ENCODE peak calls at places on chromosomes 1 and 21, in eight cellular contexts. J, B, S, T, R, Q, A and M are unnamed samples.

GRCh38 chr1:206117151-206117948 is at the start of gene AVPR1B:
- DNase-seq in J (peak; percentile 38), B (no peak), S (peak; percentile 5), T (no peak), R (no peak), Q (no peak), A (peak; percentile 29), M (peak; percentile 26)

GRCh38 chr1:70685300-70686286 is 274.5 kb downstream of the CTH start:
- DNase-seq in J (no peak), B (peak; percentile 7), S (peak; percentile 1), T (no peak), R (peak; percentile 16), Q (peak; percentile 61), A (peak; percentile 36), M (peak; percentile 7)

GRCh38 chr1:161096514-161096913 is 1.6 kb upstream of the KLHDC9 start:
- DNase-seq in J (no peak), B (no peak), S (no peak), T (no peak), R (peak; percentile 30), Q (no peak), A (no peak), M (no peak)

GRCh38 chr1:205630241-205630640 is 1.6 kb downstream of the ELK4 start:
- DNase-seq in J (no peak), B (no peak), S (no peak), T (no peak), R (no peak), Q (no peak), A (no peak), M (no peak)

GRCh38 chr1:150262388-150263320 is 5.1 kb downstream of the CA14 start:
- DNase-seq in J (no peak), B (no peak), S (no peak), T (no peak), R (no peak), Q (no peak), A (no peak), M (no peak)

GRCh38 chr1:237851209-237851845 is 39.4 kb downstream of the ZP4 start:
- DNase-seq in J (no peak), B (no peak), S (no peak), T (no peak), R (no peak), Q (peak; percentile 78), A (peak; percentile 24), M (no peak)

GRCh38 chr1:56968878-56969495 is 3.2 kb upstream of the C8B start:
- DNase-seq in J (no peak), B (no peak), S (no peak), T (no peak), R (no peak), Q (no peak), A (no peak), M (no peak)

GRCh38 chr1:112710159-112710558 is 3.2 kb upstream of the RHOC start:
- DNase-seq in J (no peak), B (no peak), S (no peak), T (no peak), R (no peak), Q (no peak), A (no peak), M (no peak)

GRCh38 chr1:156414440-156415064 is 45.5 kb downstream of the RHBG start:
- DNase-seq in J (no peak), B (no peak), S (no peak), T (no peak), R (no peak), Q (no peak), A (peak; percentile 27), M (no peak)

GRCh38 chr1:225848044-225848955 is 33.9 kb downstream of the TMEM63A start:
- DNase-seq in J (no peak), B (no peak), S (no peak), T (no peak), R (no peak), Q (peak; percentile 93), A (no peak), M (peak; percentile 41)

GRCh38 chr21:36533468-36533848 is 53.5 kb upstream of the CLDN14 start:
- DNase-seq in J (no peak), B (no peak), S (no peak), T (no peak), R (no peak), Q (no peak), A (no peak), M (no peak)

GRCh38 chr1:92874987-92875386 is 43.1 kb downstream of the RPL5 start:
- DNase-seq in J (no peak), B (no peak), S (no peak), T (no peak), R (no peak), Q (no peak), A (no peak), M (no peak)

GRCh38 chr1:6121651-6122370 is 58.3 kb downstream of the CHD5 start:
- DNase-seq in J (no peak), B (no peak), S (no peak), T (no peak), R (no peak), Q (no peak), A (no peak), M (no peak)

GRCh38 chr21:32844653-32845443 is 73.3 kb upstream of the PAXBP1 start:
- DNase-seq in J (no peak), B (no peak), S (no peak), T (no peak), R (no peak), Q (no peak), A (no peak), M (no peak)

GRCh38 chr1:96234299-96234698 is 487.3 kb upstream of the PTBP2 start:
- DNase-seq in J (peak; percentile 84), B (no peak), S (no peak), T (no peak), R (peak; percentile 15), Q (no peak), A (no peak), M (no peak)

GRCh38 chr1:9651565-9652378 is at the start of gene PIK3CD:
- DNase-seq in J (no peak), B (no peak), S (no peak), T (no peak), R (no peak), Q (no peak), A (peak; percentile 58), M (peak; percentile 54)

GRCh38 chr1:94324168-94324544 is 86.8 kb upstream of the ARHGAP29 start:
- DNase-seq in J (no peak), B (no peak), S (no peak), T (no peak), R (no peak), Q (no peak), A (no peak), M (no peak)

GRCh38 chr1:66168919-66169725 is 364.8 kb upstream of the SGIP1 start:
- DNase-seq in J (no peak), B (no peak), S (no peak), T (no peak), R (no peak), Q (peak; percentile 31), A (no peak), M (no peak)

GRCh38 chr1:184388671-184389292 is 2.0 kb downstream of the C1orf21 start:
- DNase-seq in J (no peak), B (no peak), S (no peak), T (no peak), R (no peak), Q (peak; percentile 7), A (no peak), M (no peak)

GRCh38 chr1:3409737-3410434 is 44.6 kb upstream of the ARHGEF16 start:
- DNase-seq in J (no peak), B (no peak), S (no peak), T (no peak), R (peak; percentile 39), Q (peak; percentile 84), A (no peak), M (no peak)

GRCh38 chr1:207025144-207025880 is 7.2 kb downstream of the C1orf116 start:
- DNase-seq in J (no peak), B (no peak), S (no peak), T (no peak), R (no peak), Q (no peak), A (no peak), M (no peak)

GRCh38 chr1:100249155-100249536 is 488 bp downstream of the DBT start:
- DNase-seq in J (no peak), B (no peak), S (no peak), T (no peak), R (no peak), Q (no peak), A (no peak), M (no peak)

GRCh38 chr1:180542530-180543171 is 16.1 kb upstream of the OVAAL start:
- DNase-seq in J (no peak), B (no peak), S (no peak), T (no peak), R (no peak), Q (peak; percentile 20), A (no peak), M (no peak)

GRCh38 chr1:154614247-154614646 is 6.3 kb upstream of the ADAR start:
- DNase-seq in J (no peak), B (no peak), S (no peak), T (no peak), R (no peak), Q (no peak), A (no peak), M (no peak)

GRCh38 chr1:93804412-93804811 is 74.6 kb downstream of the DNTTIP2 start:
- DNase-seq in J (peak; percentile 34), B (no peak), S (no peak), T (no peak), R (no peak), Q (no peak), A (no peak), M (no peak)

GRCh38 chr1:246483204-246483933 is 23.7 kb downstream of the SMYD3 start:
- DNase-seq in J (no peak), B (no peak), S (no peak), T (no peak), R (no peak), Q (no peak), A (no peak), M (no peak)

GRCh38 chr1:87134061-87134460 is 194.6 kb upstream of the LMO4 start:
- DNase-seq in J (no peak), B (no peak), S (no peak), T (no peak), R (no peak), Q (peak; percentile 85), A (no peak), M (no peak)

GRCh38 chr1:153260473-153260979 is 1.0 kb downstream of the LORICRIN start:
- DNase-seq in J (no peak), B (no peak), S (peak; percentile 2), T (no peak), R (no peak), Q (no peak), A (peak; percentile 9), M (no peak)

GRCh38 chr1:186374313-186375151 is 521 bp downstream of the TPR start:
- DNase-seq in J (no peak), B (no peak), S (no peak), T (no peak), R (no peak), Q (peak; percentile 13), A (peak; percentile 8), M (peak; percentile 9)

GRCh38 chr1:56436912-56437403 is 142.4 kb downstream of the PLPP3 start:
- DNase-seq in J (no peak), B (no peak), S (no peak), T (no peak), R (no peak), Q (peak; percentile 88), A (no peak), M (no peak)

GRCh38 chr1:165162671-165163241 is 193.8 kb downstream of the LMX1A start:
- DNase-seq in J (no peak), B (no peak), S (no peak), T (no peak), R (no peak), Q (peak; percentile 31), A (no peak), M (no peak)

GRCh38 chr1:218462591-218462990 is 117.5 kb downstream of the TGFB2 start:
- DNase-seq in J (no peak), B (no peak), S (no peak), T (no peak), R (no peak), Q (no peak), A (no peak), M (no peak)

GRCh38 chr1:235503333-235504121 is 725 bp downstream of the B3GALNT2 start:
- DNase-seq in J (peak; percentile 73), B (no peak), S (no peak), T (no peak), R (no peak), Q (peak; percentile 55), A (peak; percentile 41), M (no peak)

GRCh38 chr1:186750250-186750649 is 70.0 kb upstream of the PTGS2 start:
- DNase-seq in J (no peak), B (no peak), S (no peak), T (no peak), R (no peak), Q (no peak), A (no peak), M (no peak)